ENCODE peak calls at places on chromosomes 3 and 15, in five cellular contexts. One of them, this sample, is unnamed.

GRCh38 chr3:37556789-37557301 is 304.8 kb upstream of the CTDSPL start:
- DNase-seq in coronary artery: no peak
- DNase-seq in HL-60: no peak
- DNase-seq in choroid plexus epithelial cell: no peak
- DNase-seq in heart right ventricle: no peak
- DNase-seq in this sample: no peak

GRCh38 chr3:14093831-14094230 is 30.8 kb downstream of the CHCHD4 start:
- DNase-seq in coronary artery: no peak
- DNase-seq in HL-60: no peak
- DNase-seq in heart right ventricle: no peak
- DNase-seq in choroid plexus epithelial cell: no peak
- DNase-seq in this sample: no peak

GRCh38 chr3:111173328-111173900 is 101.8 kb downstream of the NECTIN3 start:
- DNase-seq in HL-60: no peak
- DNase-seq in coronary artery: no peak
- DNase-seq in heart right ventricle: no peak
- DNase-seq in choroid plexus epithelial cell: peak
- DNase-seq in this sample: no peak

GRCh38 chr15:45307230-45307924 is 55.3 kb downstream of the SLC28A2 start:
- DNase-seq in heart right ventricle: no peak
- DNase-seq in HL-60: no peak
- DNase-seq in choroid plexus epithelial cell: peak
- DNase-seq in coronary artery: no peak
- DNase-seq in this sample: no peak

GRCh38 chr3:42519568-42519962 is 17.1 kb downstream of the VIPR1 start:
- DNase-seq in coronary artery: no peak
- DNase-seq in choroid plexus epithelial cell: no peak
- DNase-seq in HL-60: no peak
- DNase-seq in heart right ventricle: no peak
- DNase-seq in this sample: no peak

GRCh38 chr3:45062697-45063070 is 36.6 kb downstream of the CLEC3B start:
- DNase-seq in HL-60: no peak
- DNase-seq in coronary artery: no peak
- DNase-seq in choroid plexus epithelial cell: no peak
- DNase-seq in heart right ventricle: no peak
- DNase-seq in this sample: no peak

GRCh38 chr3:161987933-161988332 is 491.3 kb downstream of the OTOL1 start:
- DNase-seq in heart right ventricle: no peak
- DNase-seq in choroid plexus epithelial cell: no peak
- DNase-seq in coronary artery: no peak
- DNase-seq in HL-60: no peak
- DNase-seq in this sample: no peak

GRCh38 chr3:3160826-3161225 is 18.7 kb downstream of the CRBN start:
- DNase-seq in coronary artery: no peak
- DNase-seq in HL-60: no peak
- DNase-seq in heart right ventricle: no peak
- DNase-seq in choroid plexus epithelial cell: no peak
- DNase-seq in this sample: no peak

GRCh38 chr3:192444096-192444790 is 283.1 kb downstream of the FGF12 start:
- DNase-seq in coronary artery: no peak
- DNase-seq in heart right ventricle: peak
- DNase-seq in HL-60: peak
- DNase-seq in choroid plexus epithelial cell: peak
- DNase-seq in this sample: peak

GRCh38 chr3:129938140-129938930 is 36.2 kb upstream of the TRH start:
- DNase-seq in HL-60: no peak
- DNase-seq in coronary artery: no peak
- DNase-seq in choroid plexus epithelial cell: no peak
- DNase-seq in heart right ventricle: no peak
- DNase-seq in this sample: no peak
- TF ChIP-seq CTCF in HL-60: no peak
- TF ChIP-seq CTCF in coronary artery: no peak
- TF ChIP-seq CTCF in choroid plexus epithelial cell: no peak
- TF ChIP-seq CTCF in heart right ventricle: no peak
- TF ChIP-seq CTCF in this sample: peak

GRCh38 chr15:66024998-66025397 is 155.7 kb downstream of the RAB11A start:
- DNase-seq in heart right ventricle: no peak
- DNase-seq in choroid plexus epithelial cell: peak
- DNase-seq in coronary artery: no peak
- DNase-seq in HL-60: no peak
- DNase-seq in this sample: no peak

GRCh38 chr15:66024116-66024515 is 154.8 kb downstream of the RAB11A start:
- DNase-seq in HL-60: no peak
- DNase-seq in heart right ventricle: no peak
- DNase-seq in coronary artery: no peak
- DNase-seq in choroid plexus epithelial cell: no peak
- DNase-seq in this sample: no peak

GRCh38 chr15:66021801-66022525 is 152.7 kb downstream of the RAB11A start:
- DNase-seq in HL-60: no peak
- DNase-seq in choroid plexus epithelial cell: no peak
- DNase-seq in coronary artery: no peak
- DNase-seq in heart right ventricle: no peak
- DNase-seq in this sample: no peak

GRCh38 chr15:66025972-66026371 is 156.7 kb downstream of the RAB11A start:
- DNase-seq in heart right ventricle: no peak
- DNase-seq in coronary artery: no peak
- DNase-seq in choroid plexus epithelial cell: no peak
- DNase-seq in HL-60: no peak
- DNase-seq in this sample: no peak

DNA sequence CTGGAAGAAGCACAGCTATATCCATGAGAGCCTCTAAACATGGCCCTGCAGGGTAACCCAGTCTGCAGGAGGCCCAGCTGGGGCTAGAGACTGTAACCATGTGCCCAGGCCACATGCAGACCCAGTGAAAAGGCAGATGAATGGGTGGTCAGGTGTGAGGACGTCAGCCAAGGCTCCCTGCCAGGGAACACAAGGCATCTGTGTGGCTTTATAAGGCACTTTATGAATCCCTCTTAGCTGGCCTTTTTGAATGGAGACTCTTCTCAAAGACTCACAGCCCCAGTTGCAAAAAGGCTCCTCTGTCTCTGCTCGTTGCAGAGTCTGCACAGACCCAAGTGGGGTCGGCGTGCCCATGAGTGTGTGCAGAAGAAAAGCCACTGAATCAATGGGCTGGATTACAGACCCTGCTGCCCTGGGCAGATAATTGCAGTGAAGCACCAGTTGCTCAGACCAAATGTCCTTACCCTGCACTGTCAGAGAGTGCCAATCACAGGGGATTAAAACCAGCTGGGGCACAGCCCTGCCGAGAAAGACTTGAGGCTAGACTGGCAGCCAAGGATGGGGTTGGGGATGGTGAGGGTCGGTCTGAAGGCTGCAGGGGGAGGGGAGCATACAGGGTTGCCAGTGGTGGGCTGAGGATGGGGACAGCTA is 154.2 kb downstream of the RAB11A start:
- DNase-seq in heart right ventricle: no peak
- DNase-seq in HL-60: no peak
- DNase-seq in coronary artery: no peak
- DNase-seq in choroid plexus epithelial cell: peak
- DNase-seq in this sample: no peak
- TF ChIP-seq CTCF in heart right ventricle: no peak
- TF ChIP-seq CTCF in HL-60: no peak
- TF ChIP-seq CTCF in coronary artery: no peak
- TF ChIP-seq CTCF in choroid plexus epithelial cell: no peak
- TF ChIP-seq CTCF in this sample: no peak

DNA sequence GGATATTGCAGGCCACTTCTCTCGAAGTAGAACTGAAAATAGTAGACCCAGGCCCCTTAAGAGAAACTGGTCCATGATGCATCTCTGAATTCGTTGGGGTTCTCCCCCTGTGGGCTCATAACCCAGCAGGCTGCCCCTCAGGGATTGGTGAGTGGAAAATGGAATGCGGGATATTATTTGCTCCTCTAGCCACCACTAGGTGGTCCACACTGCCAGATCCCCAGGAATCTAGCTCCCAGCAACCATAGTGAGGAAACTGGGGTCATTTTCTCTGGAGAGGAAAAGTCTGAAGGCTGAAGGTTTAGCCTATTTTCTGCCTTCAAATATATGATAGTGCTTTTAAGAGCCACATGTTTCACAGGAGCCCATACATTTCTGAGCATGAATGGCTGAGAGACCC is 6.7 kb downstream of the CX3CR1 start:
- DNase-seq in HL-60: no peak
- DNase-seq in heart right ventricle: no peak
- DNase-seq in choroid plexus epithelial cell: no peak
- DNase-seq in coronary artery: peak
- DNase-seq in this sample: no peak
- TF ChIP-seq CTCF in HL-60: no peak
- TF ChIP-seq CTCF in heart right ventricle: no peak
- TF ChIP-seq CTCF in choroid plexus epithelial cell: peak
- TF ChIP-seq CTCF in coronary artery: no peak
- TF ChIP-seq CTCF in this sample: peak

DNA sequence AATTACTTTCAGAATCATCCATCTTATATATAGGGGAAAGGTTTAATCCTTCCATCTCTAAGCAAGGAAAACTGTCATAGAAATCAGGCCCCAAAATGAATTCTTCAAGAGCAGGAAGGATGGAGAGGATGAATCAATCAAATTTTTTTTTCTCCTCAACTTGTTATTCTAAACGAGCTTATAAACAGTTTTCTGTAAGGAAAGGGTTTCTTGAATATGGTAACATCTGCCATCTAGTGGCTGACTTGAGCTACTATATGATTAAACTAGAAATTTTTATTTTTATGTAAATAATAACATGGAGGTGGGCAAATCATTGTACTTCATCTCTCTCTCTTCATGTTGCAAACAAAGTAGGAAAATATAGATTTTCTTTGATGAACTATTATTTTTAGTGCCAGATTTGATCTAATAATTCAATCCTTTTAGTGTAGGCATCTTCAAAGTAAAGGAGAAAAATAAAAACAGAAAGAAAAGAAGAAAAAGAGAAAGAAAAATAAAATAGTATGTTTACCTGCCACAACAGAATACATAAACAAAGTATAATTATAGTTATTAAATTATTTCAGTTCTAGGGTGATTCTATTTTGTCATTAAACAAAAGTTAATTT is 146.6 kb downstream of the SERPINI1 start:
- DNase-seq in HL-60: no peak
- DNase-seq in heart right ventricle: no peak
- DNase-seq in choroid plexus epithelial cell: peak
- DNase-seq in coronary artery: no peak
- DNase-seq in this sample: no peak
- TF ChIP-seq CTCF in HL-60: peak
- TF ChIP-seq CTCF in heart right ventricle: peak
- TF ChIP-seq CTCF in choroid plexus epithelial cell: peak
- TF ChIP-seq CTCF in coronary artery: peak
- TF ChIP-seq CTCF in this sample: peak

DNA sequence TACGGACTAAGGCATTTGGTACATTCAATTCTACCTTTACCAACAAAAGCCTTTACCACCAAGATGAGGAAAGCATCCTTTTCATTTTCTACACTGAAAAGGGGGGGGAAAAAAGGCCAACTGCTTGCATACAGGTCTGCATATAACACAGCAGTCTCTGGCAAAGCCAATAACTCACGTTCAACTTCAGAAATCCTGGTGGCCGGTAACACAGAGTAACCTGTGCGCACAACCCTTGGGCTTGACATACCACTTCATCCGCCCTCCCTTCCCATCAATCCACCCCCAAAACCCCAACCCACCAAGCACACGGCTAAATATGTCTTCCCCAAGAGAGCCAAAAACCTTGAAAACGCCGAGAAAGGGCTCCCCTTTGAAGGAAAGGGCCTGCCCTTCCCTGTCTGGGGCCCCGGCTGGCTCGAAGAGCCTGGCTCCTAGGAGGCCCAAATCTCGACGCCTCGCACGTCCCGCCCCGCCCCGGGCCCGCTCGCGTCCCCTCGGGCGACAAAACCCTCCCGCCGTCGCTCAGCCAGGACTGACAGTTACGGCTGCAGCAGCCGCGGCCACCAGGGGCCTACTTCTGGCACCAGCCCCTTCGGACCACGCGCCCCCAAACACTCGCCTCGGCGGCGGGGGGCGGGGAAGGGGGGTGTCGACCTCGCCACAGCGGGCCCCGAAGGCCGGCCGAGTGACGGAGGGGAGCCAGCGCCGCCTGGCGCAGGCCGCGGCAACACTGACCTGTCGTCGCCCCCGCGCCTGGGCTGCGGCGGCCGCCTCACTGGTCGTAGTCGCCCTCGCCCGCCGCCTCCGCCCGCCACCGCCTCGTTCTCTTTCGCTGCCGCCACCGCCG is 848 bp downstream of the UBE3A start:
- DNase-seq in heart right ventricle: peak
- DNase-seq in HL-60: no peak
- DNase-seq in choroid plexus epithelial cell: peak
- DNase-seq in coronary artery: peak
- DNase-seq in this sample: peak
- TF ChIP-seq CTCF in heart right ventricle: peak
- TF ChIP-seq CTCF in HL-60: no peak
- TF ChIP-seq CTCF in choroid plexus epithelial cell: peak
- TF ChIP-seq CTCF in coronary artery: no peak
- TF ChIP-seq CTCF in this sample: peak

GRCh38 chr3:189275852-189276251 is 104.1 kb downstream of the TPRG1 start:
- DNase-seq in choroid plexus epithelial cell: no peak
- DNase-seq in coronary artery: no peak
- DNase-seq in heart right ventricle: no peak
- DNase-seq in HL-60: no peak
- DNase-seq in this sample: no peak

GRCh38 chr3:189273736-189274135 is 102.0 kb downstream of the TPRG1 start:
- DNase-seq in HL-60: no peak
- DNase-seq in choroid plexus epithelial cell: no peak
- DNase-seq in coronary artery: no peak
- DNase-seq in heart right ventricle: no peak
- DNase-seq in this sample: no peak

GRCh38 chr3:189270248-189270832 is 98.6 kb downstream of the TPRG1 start:
- DNase-seq in HL-60: no peak
- DNase-seq in coronary artery: peak
- DNase-seq in choroid plexus epithelial cell: peak
- DNase-seq in heart right ventricle: peak
- DNase-seq in this sample: no peak

GRCh38 chr3:189275182-189275581 is 103.4 kb downstream of the TPRG1 start:
- DNase-seq in coronary artery: no peak
- DNase-seq in choroid plexus epithelial cell: no peak
- DNase-seq in HL-60: no peak
- DNase-seq in heart right ventricle: no peak
- DNase-seq in this sample: no peak

DNA sequence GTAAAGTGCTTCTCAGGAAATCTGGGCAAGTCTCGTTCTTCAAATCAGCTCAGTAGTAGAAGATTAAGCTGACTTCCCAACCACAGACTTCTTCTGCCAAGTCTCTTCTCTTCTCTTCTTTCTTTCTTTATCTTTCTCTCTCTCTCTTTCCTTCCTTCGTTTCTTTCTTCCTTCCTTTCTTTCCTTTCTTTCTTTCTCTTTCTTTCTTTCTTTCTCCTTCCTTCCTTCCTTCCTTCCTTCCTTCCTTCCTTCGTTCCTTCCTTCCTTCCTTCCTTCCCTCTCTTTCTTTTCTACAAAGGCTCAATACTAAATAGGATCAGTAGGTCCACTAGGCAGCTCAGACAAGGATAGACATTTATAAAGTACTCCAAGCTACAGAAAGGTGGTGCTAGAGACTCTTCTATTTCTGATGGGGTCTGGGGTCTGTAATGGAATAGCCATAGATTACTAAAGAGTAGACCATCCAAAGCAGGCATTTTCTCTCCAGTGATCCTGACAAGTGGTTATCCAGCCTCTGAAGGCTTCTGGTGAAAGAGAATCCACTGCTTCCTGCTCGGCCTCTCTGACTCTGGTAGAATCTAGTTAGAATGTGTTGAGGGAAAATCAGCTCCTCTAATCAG is 100.8 kb downstream of the TPRG1 start:
- DNase-seq in HL-60: no peak
- DNase-seq in heart right ventricle: no peak
- DNase-seq in choroid plexus epithelial cell: peak
- DNase-seq in coronary artery: no peak
- DNase-seq in this sample: no peak
- TF ChIP-seq CTCF in HL-60: no peak
- TF ChIP-seq CTCF in heart right ventricle: peak
- TF ChIP-seq CTCF in choroid plexus epithelial cell: peak
- TF ChIP-seq CTCF in coronary artery: no peak
- TF ChIP-seq CTCF in this sample: peak

GRCh38 chr3:107574650-107575049 is 51.9 kb downstream of the BBX start:
- DNase-seq in coronary artery: no peak
- DNase-seq in HL-60: peak
- DNase-seq in heart right ventricle: no peak
- DNase-seq in choroid plexus epithelial cell: peak
- DNase-seq in this sample: no peak
- TF ChIP-seq CTCF in coronary artery: peak
- TF ChIP-seq CTCF in HL-60: no peak
- TF ChIP-seq CTCF in heart right ventricle: peak
- TF ChIP-seq CTCF in choroid plexus epithelial cell: peak
- TF ChIP-seq CTCF in this sample: peak

This sample was measured in type B pancreatic cell.